ENCODE peak calls at places on chromosomes 2 and 18, in nine cellular contexts. One of them, this sample, is unnamed.

GRCh38 chr2:159290289-159290907 is 3.9 kb upstream of the WDSUB1 start:
- DNase-seq in stomach: no peak
- DNase-seq in CD4-positive, alpha-beta memory T cell: peak
- DNase-seq in suprapubic skin: no peak
- DNase-seq in HepG2: peak
- DNase-seq in psoas muscle: no peak
- DNase-seq in tibial artery: no peak
- DNase-seq in RWPE1: peak
- DNase-seq in ovary: no peak
- DNase-seq in this sample: peak

GRCh38 chr2:203997481-203997880 is 60.9 kb downstream of the ICOS start:
- DNase-seq in stomach: no peak
- DNase-seq in CD4-positive, alpha-beta memory T cell: no peak
- DNase-seq in suprapubic skin: no peak
- DNase-seq in HepG2: no peak
- DNase-seq in psoas muscle: no peak
- DNase-seq in tibial artery: no peak
- DNase-seq in RWPE1: no peak
- DNase-seq in ovary: no peak
- DNase-seq in this sample: no peak

GRCh38 chr2:19300961-19301360 is 57.5 kb downstream of the OSR1 start:
- DNase-seq in stomach: no peak
- DNase-seq in CD4-positive, alpha-beta memory T cell: no peak
- DNase-seq in suprapubic skin: no peak
- DNase-seq in HepG2: no peak
- DNase-seq in psoas muscle: no peak
- DNase-seq in tibial artery: no peak
- DNase-seq in RWPE1: no peak
- DNase-seq in ovary: no peak
- DNase-seq in this sample: peak

GRCh38 chr2:210302326-210302725 is 12.6 kb downstream of the MYL1 start:
- DNase-seq in stomach: no peak
- DNase-seq in CD4-positive, alpha-beta memory T cell: no peak
- DNase-seq in suprapubic skin: no peak
- DNase-seq in HepG2: no peak
- DNase-seq in psoas muscle: no peak
- DNase-seq in tibial artery: no peak
- DNase-seq in RWPE1: no peak
- DNase-seq in ovary: no peak
- DNase-seq in this sample: no peak

GRCh38 chr2:61937098-61937497 is 31.6 kb downstream of the COMMD1 start:
- DNase-seq in stomach: no peak
- DNase-seq in CD4-positive, alpha-beta memory T cell: no peak
- DNase-seq in suprapubic skin: no peak
- DNase-seq in HepG2: no peak
- DNase-seq in psoas muscle: no peak
- DNase-seq in tibial artery: no peak
- DNase-seq in RWPE1: no peak
- DNase-seq in ovary: no peak
- DNase-seq in this sample: no peak

GRCh38 chr2:152037711-152038110 is 61.1 kb downstream of the CACNB4 start:
- DNase-seq in stomach: no peak
- DNase-seq in CD4-positive, alpha-beta memory T cell: no peak
- DNase-seq in suprapubic skin: no peak
- DNase-seq in HepG2: no peak
- DNase-seq in psoas muscle: peak
- DNase-seq in tibial artery: peak
- DNase-seq in RWPE1: no peak
- DNase-seq in ovary: peak
- DNase-seq in this sample: no peak

GRCh38 chr2:3199660-3200345 is 177.8 kb downstream of the EIPR1 start:
- DNase-seq in stomach: no peak
- DNase-seq in CD4-positive, alpha-beta memory T cell: no peak
- DNase-seq in suprapubic skin: no peak
- DNase-seq in HepG2: no peak
- DNase-seq in psoas muscle: no peak
- DNase-seq in tibial artery: no peak
- DNase-seq in RWPE1: no peak
- DNase-seq in ovary: no peak
- DNase-seq in this sample: no peak

GRCh38 chr2:121485039-121485438 is 45.6 kb upstream of the RNU4ATAC start:
- DNase-seq in stomach: no peak
- DNase-seq in CD4-positive, alpha-beta memory T cell: no peak
- DNase-seq in suprapubic skin: no peak
- DNase-seq in HepG2: no peak
- DNase-seq in psoas muscle: no peak
- DNase-seq in tibial artery: no peak
- DNase-seq in RWPE1: peak
- DNase-seq in ovary: no peak
- DNase-seq in this sample: peak

GRCh38 chr2:158034198-158034831 is 67.4 kb upstream of the UPP2 start:
- DNase-seq in stomach: peak
- DNase-seq in CD4-positive, alpha-beta memory T cell: no peak
- DNase-seq in suprapubic skin: no peak
- DNase-seq in HepG2: peak
- DNase-seq in psoas muscle: no peak
- DNase-seq in tibial artery: no peak
- DNase-seq in RWPE1: peak
- DNase-seq in ovary: no peak
- DNase-seq in this sample: peak

GRCh38 chr2:17593841-17594482 is 53.5 kb downstream of the VSNL1 start:
- DNase-seq in stomach: no peak
- DNase-seq in CD4-positive, alpha-beta memory T cell: no peak
- DNase-seq in suprapubic skin: no peak
- DNase-seq in HepG2: peak
- DNase-seq in psoas muscle: no peak
- DNase-seq in tibial artery: no peak
- DNase-seq in RWPE1: no peak
- DNase-seq in ovary: no peak
- DNase-seq in this sample: no peak

GRCh38 chr2:36960005-36960675 is 6.2 kb downstream of the STRN start:
- DNase-seq in stomach: no peak
- DNase-seq in CD4-positive, alpha-beta memory T cell: no peak
- DNase-seq in suprapubic skin: no peak
- DNase-seq in HepG2: no peak
- DNase-seq in psoas muscle: no peak
- DNase-seq in tibial artery: no peak
- DNase-seq in RWPE1: no peak
- DNase-seq in ovary: no peak
- DNase-seq in this sample: no peak

GRCh38 chr2:168035458-168035857 is 211.9 kb downstream of the STK39 start:
- DNase-seq in stomach: no peak
- DNase-seq in CD4-positive, alpha-beta memory T cell: no peak
- DNase-seq in suprapubic skin: no peak
- DNase-seq in HepG2: no peak
- DNase-seq in psoas muscle: no peak
- DNase-seq in tibial artery: no peak
- DNase-seq in RWPE1: no peak
- DNase-seq in ovary: no peak
- DNase-seq in this sample: no peak

GRCh38 chr18:27185025-27185763 is at the start of gene CHST9:
- DNase-seq in stomach: peak
- DNase-seq in CD4-positive, alpha-beta memory T cell: no peak
- DNase-seq in suprapubic skin: no peak
- DNase-seq in HepG2: no peak
- DNase-seq in psoas muscle: peak
- DNase-seq in tibial artery: no peak
- DNase-seq in RWPE1: peak
- DNase-seq in ovary: no peak
- DNase-seq in this sample: peak

GRCh38 chr18:12879840-12880531 is 4.1 kb downstream of the PTPN2 start:
- DNase-seq in stomach: no peak
- DNase-seq in CD4-positive, alpha-beta memory T cell: no peak
- DNase-seq in suprapubic skin: no peak
- DNase-seq in HepG2: no peak
- DNase-seq in psoas muscle: no peak
- DNase-seq in tibial artery: no peak
- DNase-seq in RWPE1: no peak
- DNase-seq in ovary: no peak
- DNase-seq in this sample: no peak

GRCh38 chr18:32879497-32879896 is 106.7 kb upstream of the KLHL14 start:
- DNase-seq in stomach: no peak
- DNase-seq in CD4-positive, alpha-beta memory T cell: no peak
- DNase-seq in suprapubic skin: no peak
- DNase-seq in HepG2: peak
- DNase-seq in psoas muscle: no peak
- DNase-seq in tibial artery: no peak
- DNase-seq in RWPE1: no peak
- DNase-seq in ovary: no peak
- DNase-seq in this sample: no peak

GRCh38 chr2:60706021-60706420 is 50.0 kb upstream of the PAPOLG start:
- DNase-seq in stomach: no peak
- DNase-seq in CD4-positive, alpha-beta memory T cell: no peak
- DNase-seq in suprapubic skin: no peak
- DNase-seq in HepG2: no peak
- DNase-seq in psoas muscle: no peak
- DNase-seq in tibial artery: no peak
- DNase-seq in RWPE1: peak
- DNase-seq in ovary: no peak
- DNase-seq in this sample: peak

GRCh38 chr18:79765491-79766245 is 32.1 kb upstream of the KCNG2 start:
- DNase-seq in stomach: no peak
- DNase-seq in CD4-positive, alpha-beta memory T cell: no peak
- DNase-seq in suprapubic skin: peak
- DNase-seq in HepG2: no peak
- DNase-seq in psoas muscle: no peak
- DNase-seq in tibial artery: peak
- DNase-seq in RWPE1: no peak
- DNase-seq in ovary: no peak
- DNase-seq in this sample: no peak

GRCh38 chr2:8376603-8377423 is 305.0 kb upstream of the ID2 start:
- DNase-seq in stomach: no peak
- DNase-seq in CD4-positive, alpha-beta memory T cell: no peak
- DNase-seq in suprapubic skin: no peak
- DNase-seq in HepG2: no peak
- DNase-seq in psoas muscle: no peak
- DNase-seq in tibial artery: no peak
- DNase-seq in RWPE1: no peak
- DNase-seq in ovary: no peak
- DNase-seq in this sample: no peak

GRCh38 chr2:235201796-235202195 is 250.0 kb downstream of the SH3BP4 start:
- DNase-seq in stomach: no peak
- DNase-seq in CD4-positive, alpha-beta memory T cell: no peak
- DNase-seq in suprapubic skin: no peak
- DNase-seq in HepG2: no peak
- DNase-seq in psoas muscle: no peak
- DNase-seq in tibial artery: no peak
- DNase-seq in RWPE1: no peak
- DNase-seq in ovary: no peak
- DNase-seq in this sample: no peak

GRCh38 chr2:24050041-24050655 is 607 bp downstream of the FKBP1B start:
- DNase-seq in stomach: peak
- DNase-seq in CD4-positive, alpha-beta memory T cell: no peak
- DNase-seq in suprapubic skin: no peak
- DNase-seq in HepG2: peak
- DNase-seq in psoas muscle: peak
- DNase-seq in tibial artery: peak
- DNase-seq in RWPE1: no peak
- DNase-seq in ovary: peak
- DNase-seq in this sample: peak

GRCh38 chr2:10297950-10298349 is 4.8 kb upstream of the HPCAL1 start:
- DNase-seq in stomach: peak
- DNase-seq in CD4-positive, alpha-beta memory T cell: peak
- DNase-seq in suprapubic skin: no peak
- DNase-seq in HepG2: peak
- DNase-seq in psoas muscle: peak
- DNase-seq in tibial artery: no peak
- DNase-seq in RWPE1: peak
- DNase-seq in ovary: no peak
- DNase-seq in this sample: peak

GRCh38 chr2:70828914-70829824 is 6.4 kb downstream of the CD207 start:
- DNase-seq in stomach: no peak
- DNase-seq in CD4-positive, alpha-beta memory T cell: no peak
- DNase-seq in suprapubic skin: no peak
- DNase-seq in HepG2: no peak
- DNase-seq in psoas muscle: no peak
- DNase-seq in tibial artery: peak
- DNase-seq in RWPE1: no peak
- DNase-seq in ovary: no peak
- DNase-seq in this sample: no peak
- H3K27ac ChIP-seq in stomach: no peak
- H3K27ac ChIP-seq in CD4-positive, alpha-beta memory T cell: no peak
- H3K27ac ChIP-seq in suprapubic skin: no peak
- H3K27ac ChIP-seq in HepG2: no peak
- H3K27ac ChIP-seq in psoas muscle: peak
- H3K27ac ChIP-seq in tibial artery: no peak
- H3K27ac ChIP-seq in RWPE1: no peak
- H3K27ac ChIP-seq in ovary: no peak
- H3K27ac ChIP-seq in this sample: no peak

DNA sequence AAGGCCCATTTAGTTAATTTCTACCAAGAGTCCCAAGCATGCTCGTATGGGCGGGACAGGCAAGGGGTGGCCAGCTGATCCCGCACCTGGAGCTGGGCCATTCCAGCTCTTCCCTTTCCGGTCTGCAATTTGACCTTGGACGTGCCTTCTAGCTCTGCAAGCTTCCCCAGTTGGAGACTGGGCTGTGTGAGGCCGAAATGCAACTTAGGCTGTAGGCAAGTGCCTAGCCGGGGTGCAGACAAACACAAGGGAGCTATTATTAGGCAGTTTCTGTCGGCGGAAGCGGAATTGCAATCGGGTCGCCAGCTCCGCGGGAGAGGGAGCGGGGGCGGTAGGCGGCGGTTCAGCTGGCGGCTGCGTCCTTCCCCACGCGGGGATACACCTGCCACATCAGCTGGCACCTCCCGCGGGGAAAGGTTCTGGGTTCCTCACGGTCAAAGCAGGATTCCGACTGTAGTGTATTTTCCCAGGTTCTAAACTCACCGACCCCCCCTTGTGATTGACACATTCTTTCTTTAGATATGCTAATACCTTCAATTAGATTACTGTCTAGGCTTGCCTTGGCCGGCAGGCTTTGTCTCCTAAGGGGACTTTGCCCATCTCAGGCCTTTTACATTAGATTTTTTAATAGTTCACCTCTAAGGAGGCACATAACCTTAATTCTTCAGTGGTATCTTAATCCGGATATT is 17.1 kb upstream of the ZNF532 start:
- DNase-seq in stomach: no peak
- DNase-seq in CD4-positive, alpha-beta memory T cell: no peak
- DNase-seq in suprapubic skin: no peak
- DNase-seq in HepG2: no peak
- DNase-seq in psoas muscle: peak
- DNase-seq in tibial artery: no peak
- DNase-seq in RWPE1: peak
- DNase-seq in ovary: peak
- DNase-seq in this sample: no peak
- H3K27ac ChIP-seq in stomach: no peak
- H3K27ac ChIP-seq in CD4-positive, alpha-beta memory T cell: no peak
- H3K27ac ChIP-seq in suprapubic skin: no peak
- H3K27ac ChIP-seq in HepG2: no peak
- H3K27ac ChIP-seq in psoas muscle: peak
- H3K27ac ChIP-seq in tibial artery: no peak
- H3K27ac ChIP-seq in RWPE1: no peak
- H3K27ac ChIP-seq in ovary: no peak
- H3K27ac ChIP-seq in this sample: no peak

GRCh38 chr2:207408086-207408794 is 121.5 kb upstream of the CREB1 start:
- DNase-seq in stomach: peak
- DNase-seq in CD4-positive, alpha-beta memory T cell: no peak
- DNase-seq in suprapubic skin: no peak
- DNase-seq in HepG2: peak
- DNase-seq in psoas muscle: no peak
- DNase-seq in tibial artery: no peak
- DNase-seq in RWPE1: peak
- DNase-seq in ovary: no peak
- DNase-seq in this sample: peak
- H3K27ac ChIP-seq in stomach: peak
- H3K27ac ChIP-seq in CD4-positive, alpha-beta memory T cell: no peak
- H3K27ac ChIP-seq in suprapubic skin: peak
- H3K27ac ChIP-seq in HepG2: no peak
- H3K27ac ChIP-seq in psoas muscle: no peak
- H3K27ac ChIP-seq in tibial artery: no peak
- H3K27ac ChIP-seq in RWPE1: no peak
- H3K27ac ChIP-seq in ovary: no peak
- H3K27ac ChIP-seq in this sample: peak

GRCh38 chr2:231670892-231671616 is 37.3 kb upstream of the PTMA start:
- DNase-seq in stomach: peak
- DNase-seq in CD4-positive, alpha-beta memory T cell: no peak
- DNase-seq in suprapubic skin: no peak
- DNase-seq in HepG2: no peak
- DNase-seq in psoas muscle: no peak
- DNase-seq in tibial artery: no peak
- DNase-seq in RWPE1: no peak
- DNase-seq in ovary: no peak
- DNase-seq in this sample: no peak
- H3K27ac ChIP-seq in stomach: peak
- H3K27ac ChIP-seq in CD4-positive, alpha-beta memory T cell: no peak
- H3K27ac ChIP-seq in suprapubic skin: peak
- H3K27ac ChIP-seq in HepG2: no peak
- H3K27ac ChIP-seq in psoas muscle: peak
- H3K27ac ChIP-seq in tibial artery: peak
- H3K27ac ChIP-seq in RWPE1: peak
- H3K27ac ChIP-seq in ovary: no peak
- H3K27ac ChIP-seq in this sample: no peak